ENCODE peak calls at places on chromosomes 6 and 20, in seven cellular contexts. U, X, N, I, C, M and T are unnamed samples.
A peak's percentile ranks its signal among the peaks of the same experiment; 100 is the strongest.

GRCh38 chr6:38871745-38872568 is 156.8 kb downstream of the DNAH8 start:
- DNase-seq in N (no peak), X (peak; percentile 69), I (peak; percentile 48), M (peak; percentile 64), C (peak; percentile 63), U (peak; percentile 89), T (no peak)

GRCh38 chr20:50073500-50073899 is 39.5 kb downstream of the UBE2V1 start:
- DNase-seq in U (no peak), N (no peak), I (no peak), M (no peak), X (no peak), C (no peak), T (peak; percentile 46)

GRCh38 chr6:49806145-49806544 is 19.1 kb upstream of the PGK2 start:
- DNase-seq in C (no peak), X (no peak), M (no peak), N (no peak), U (no peak), I (no peak), T (no peak)

GRCh38 chr20:35791823-35792222 is 20.0 kb downstream of the PHF20 start:
- DNase-seq in X (no peak), N (no peak), C (no peak), M (peak; percentile 94), U (peak; percentile 50), I (no peak), T (no peak)

GRCh38 chr6:30763618-30764489 is 19.5 kb upstream of the IER3 start:
- DNase-seq in X (no peak), U (peak; percentile 97), I (no peak), M (peak; percentile 39), N (no peak), C (no peak), T (no peak)

GRCh38 chr6:68638225-68638900 is 3.3 kb downstream of the ADGRB3 start:
- DNase-seq in C (peak; percentile 35), X (no peak), U (no peak), M (peak; percentile 49), N (no peak), I (no peak), T (no peak)

GRCh38 chr6:4693158-4693557 is 83.0 kb upstream of the CDYL start:
- DNase-seq in C (no peak), U (no peak), N (no peak), I (no peak), X (no peak), M (no peak), T (no peak)

GRCh38 chr6:109296305-109296915 is 85.9 kb downstream of the CD164 start:
- DNase-seq in I (no peak), N (no peak), X (no peak), U (no peak), C (no peak), M (peak; percentile 15), T (no peak)

GRCh38 chr20:51767867-51768758 is at the start of gene ATP9A:
- DNase-seq in C (no peak), I (no peak), N (no peak), X (no peak), U (peak; percentile 30), M (peak; percentile 64), T (no peak)

GRCh38 chr20:44537993-44538392 is 16.1 kb upstream of the SERINC3 start:
- DNase-seq in I (no peak), C (no peak), M (no peak), U (no peak), N (no peak), X (no peak), T (no peak)

GRCh38 chr6:138689849-138690248 is 83.7 kb upstream of the CCDC28A start:
- DNase-seq in N (no peak), U (no peak), C (no peak), I (no peak), M (peak; percentile 10), X (no peak), T (no peak)

GRCh38 chr6:33621396-33622388 is 570 bp downstream of the ITPR3 start:
- DNase-seq in M (peak; percentile 56), X (peak; percentile 68), N (no peak), I (no peak), C (no peak), U (peak; percentile 73), T (peak; percentile 67)

GRCh38 chr6:112223070-112223861 is 31.1 kb downstream of the LAMA4 start:
- DNase-seq in U (no peak), N (no peak), I (no peak), X (no peak), M (peak; percentile 93), C (no peak), T (no peak)

GRCh38 chr6:53987527-53987888 is 123.7 kb upstream of the MLIP start:
- DNase-seq in N (no peak), U (no peak), X (no peak), M (no peak), C (no peak), I (no peak), T (no peak)

GRCh38 chr6:160101262-160102205 is 20.1 kb upstream of the SLC22A1 start:
- DNase-seq in I (no peak), U (peak; percentile 66), M (no peak), X (no peak), N (no peak), C (no peak), T (peak; percentile 63)

GRCh38 chr6:118621799-118622470 is 29.5 kb downstream of the CEP85L start:
- DNase-seq in I (no peak), M (no peak), U (no peak), N (no peak), X (no peak), C (no peak), T (no peak)

GRCh38 chr6:21527731-21528130 is 65.8 kb upstream of the SOX4 start:
- DNase-seq in I (no peak), C (no peak), U (no peak), N (no peak), M (no peak), X (no peak), T (no peak)

GRCh38 chr6:96015791-96016776 is at the start of gene FUT9:
- DNase-seq in I (no peak), U (peak; percentile 82), C (peak; percentile 78), X (no peak), M (no peak), N (no peak), T (peak; percentile 56)

GRCh38 chr6:11093065-11093590 is 506 bp upstream of the SMIM13 start:
- DNase-seq in M (peak; percentile 62), N (no peak), C (no peak), I (no peak), X (no peak), U (no peak), T (no peak)

DNA sequence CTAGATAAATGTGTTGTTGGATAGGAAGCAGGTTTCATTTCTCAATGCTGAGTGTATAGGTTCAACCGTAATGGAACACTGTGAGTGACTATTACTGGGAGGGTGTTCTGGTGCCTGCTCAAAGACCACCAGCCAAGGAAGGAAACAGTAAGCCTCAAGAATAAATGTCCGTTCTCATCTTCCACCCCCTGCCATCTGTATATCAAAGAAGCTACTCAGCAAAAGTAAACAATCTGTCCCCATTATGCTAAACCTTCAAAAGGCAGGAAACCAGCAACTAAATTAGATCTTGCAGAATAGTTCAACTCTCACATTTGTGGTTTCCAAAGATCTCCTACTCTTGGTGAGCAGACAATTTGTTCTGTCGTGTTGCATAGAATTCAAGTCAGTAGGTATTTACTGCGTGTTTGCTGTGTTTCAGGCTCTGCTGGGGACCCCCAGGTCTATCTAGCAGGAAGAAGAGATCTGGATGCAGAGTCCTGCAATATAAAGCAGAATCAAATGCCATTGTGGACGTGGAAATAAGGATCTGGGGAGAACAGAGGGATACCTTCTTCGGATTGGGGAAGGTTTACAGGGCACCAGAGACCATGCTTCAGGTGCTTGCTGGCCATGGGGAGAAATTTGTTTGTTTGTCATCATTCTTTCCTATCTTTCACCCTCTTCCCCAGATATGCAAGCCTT is 87.3 kb downstream of the SCML4 start:
- DNase-seq in X (peak; percentile 69), M (no peak), U (no peak), I (no peak), C (no peak), N (no peak), T (no peak)
- H3K4me1 ChIP-seq in X (peaks cover 98% of the 10 kb centered on the region), M (no peaks in the 10 kb centered on the region), U (peaks cover 3% of the 10 kb centered on the region), I (no peaks in the 10 kb centered on the region), C (no peaks in the 10 kb centered on the region), N (no peaks in the 10 kb centered on the region), T (no peaks in the 10 kb centered on the region)

DNA sequence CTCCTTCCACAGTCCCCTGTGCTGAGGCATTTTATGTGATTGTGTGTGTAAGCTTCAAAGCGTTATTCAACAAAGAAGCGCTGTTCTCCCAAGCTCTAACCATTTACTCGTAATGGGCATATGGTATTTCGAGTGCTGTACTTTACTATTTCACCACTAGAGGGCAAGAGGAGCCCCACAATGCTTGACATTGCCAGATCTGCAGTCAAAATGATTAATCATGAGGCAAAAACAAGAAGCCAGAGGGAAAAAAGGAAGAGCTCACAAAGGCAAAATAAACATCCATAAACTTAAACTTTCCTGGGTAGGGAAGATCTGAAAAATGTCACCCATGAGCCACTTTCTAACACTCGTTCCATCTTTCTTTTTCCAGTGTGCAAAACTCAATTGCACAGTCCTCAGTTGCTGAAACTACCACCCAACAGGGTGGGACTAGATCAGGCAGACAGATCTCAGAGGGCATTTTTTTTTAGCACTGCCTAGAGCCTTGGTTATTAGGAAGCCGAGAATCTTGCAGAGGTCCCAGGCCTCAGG is 215.0 kb upstream of the PLCB4 start:
- DNase-seq in I (peak; percentile 51), X (no peak), C (peak; percentile 76), M (peak; percentile 75), N (no peak), U (peak; percentile 85), T (no peak)
- H3K27ac ChIP-seq in I (no peak overlapping the region), X (no peak overlapping the region), C (no peak overlapping the region), M (peak overlapping the region; percentile 46), N (peak overlapping the region; percentile 19), U (peak overlapping the region; percentile 4), T (peak overlapping the region; percentile 66)

GRCh38 chr20:63741354-63741675 is 1.7 kb downstream of the SLC2A4RG start:
- DNase-seq in N (no peak), U (no peak), X (no peak), M (no peak), C (no peak), I (no peak), T (no peak)

GRCh38 chr20:63740501-63741353 is 1.2 kb downstream of the SLC2A4RG start:
- DNase-seq in X (no peak), C (peak; percentile 75), U (peak; percentile 88), M (peak; percentile 88), N (peak; percentile 74), I (no peak), T (peak; percentile 94)

GRCh38 chr20:63738687-63739128 is 868 bp upstream of the SLC2A4RG start:
- DNase-seq in N (no peak), C (peak; percentile 70), X (no peak), M (peak; percentile 56), U (peak; percentile 82), I (no peak), T (peak; percentile 88)

GRCh38 chr20:63739129-63740069 is at the start of gene SLC2A4RG:
- DNase-seq in N (no peak), I (no peak), U (peak; percentile 77), M (peak; percentile 94), X (peak; percentile 84), C (peak; percentile 79), T (peak; percentile 90)

DNA sequence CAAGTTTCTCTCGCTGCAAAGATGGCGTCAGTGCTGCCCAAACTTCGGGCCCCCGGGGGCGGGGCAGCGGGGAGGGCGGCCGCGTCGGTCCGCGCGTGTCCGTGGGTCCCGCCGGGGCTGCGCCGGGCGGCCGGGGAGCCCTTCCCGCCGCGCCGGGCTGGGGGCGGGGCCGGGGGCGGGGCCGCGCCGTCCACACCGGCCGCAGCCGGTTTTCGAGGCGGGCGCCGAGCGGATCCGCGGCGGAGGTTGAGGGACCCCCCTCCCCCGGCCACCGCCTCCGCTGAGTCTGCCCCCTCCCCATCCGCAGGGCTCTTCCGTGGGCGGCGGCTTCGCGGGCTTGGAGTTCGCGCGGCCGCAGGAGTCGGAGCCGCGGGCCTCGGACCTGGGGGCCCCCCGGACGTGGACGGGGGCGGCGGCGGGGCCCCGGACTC is 509 bp downstream of the SLC2A4RG start:
- DNase-seq in U (peak; percentile 44), N (no peak), C (peak; percentile 59), I (no peak), X (peak; percentile 76), M (peak; percentile 66), T (peak; percentile 42)
- H3K4me1 ChIP-seq in U (no peaks in the 10 kb centered on the region), N (peaks cover 26% of the 10 kb centered on the region), C (peaks cover 10% of the 10 kb centered on the region), I (peaks cover 43% of the 10 kb centered on the region), X (peaks cover 40% of the 10 kb centered on the region), M (peaks cover 7% of the 10 kb centered on the region), T (peaks cover 33% of the 10 kb centered on the region)

GRCh38 chr6:35925961-35926360 is 5.1 kb upstream of the SRPK1 start:
- DNase-seq in C (no peak), X (no peak), U (no peak), N (no peak), M (no peak), I (no peak), T (no peak)
- H3K27ac ChIP-seq in C (no peak overlapping the region), X (no peak overlapping the region), U (no peak overlapping the region), N (no peak overlapping the region), M (no peak overlapping the region), I (no peak overlapping the region), T (no peak overlapping the region)